ENCODE peak calls at places on chromosomes 6 and 20, in eight cellular contexts. K, N, B, F, V, W, Z and Y are unnamed samples.

GRCh38 chr20:36629719-36630340 is 16.2 kb downstream of the SLA2 start:
- DNase-seq in B (peak; percentile 8), Z (no peak), W (no peak), F (no peak), K (no peak), N (no peak), V (no peak), Y (no peak)

GRCh38 chr6:160129886-160130615 is 8.4 kb downstream of the SLC22A1 start:
- DNase-seq in V (no peak), F (no peak), Z (no peak), W (no peak), K (no peak), N (no peak), B (no peak), Y (no peak)

GRCh38 chr6:75213112-75213511 is 7.3 kb upstream of the COL12A1 start:
- DNase-seq in Z (no peak), B (no peak), K (no peak), N (no peak), V (no peak), F (no peak), W (no peak), Y (no peak)

GRCh38 chr6:46221221-46221793 is 50.5 kb upstream of the ENPP5 start:
- DNase-seq in F (no peak), W (no peak), N (peak; percentile 4), B (no peak), V (peak; percentile 48), Z (no peak), K (no peak), Y (peak; percentile 1)

GRCh38 chr6:52876056-52876787 is 33.3 kb downstream of the GSTA3 start:
- DNase-seq in Z (no peak), K (no peak), V (no peak), W (no peak), F (no peak), B (no peak), N (no peak), Y (no peak)

GRCh38 chr6:160124007-160124406 is 2.4 kb downstream of the SLC22A1 start:
- DNase-seq in B (no peak), K (no peak), F (no peak), V (no peak), W (no peak), Z (no peak), N (no peak), Y (no peak)

GRCh38 chr6:170167657-170168159 is 123.2 kb downstream of the DLL1 start:
- DNase-seq in N (no peak), V (no peak), K (peak; percentile 70), B (no peak), W (peak; percentile 74), Z (no peak), F (no peak), Y (no peak)

GRCh38 chr6:132131777-132132176 is 180.6 kb upstream of the CCN2 start:
- DNase-seq in W (no peak), N (peak; percentile 99), F (peak; percentile 90), V (no peak), Z (no peak), K (peak; percentile 47), B (no peak), Y (no peak)

GRCh38 chr20:32017711-32018251 is 7.5 kb downstream of the CCM2L start:
- DNase-seq in Z (no peak), B (peak; percentile 31), N (no peak), K (no peak), W (peak; percentile 81), V (no peak), F (no peak), Y (peak; percentile 20)

GRCh38 chr20:45008521-45009049 is 42.3 kb downstream of the STK4 start:
- DNase-seq in Z (no peak), F (no peak), B (no peak), N (no peak), K (no peak), V (no peak), W (no peak), Y (no peak)

GRCh38 chr20:19233025-19233794 is 20.8 kb downstream of the SLC24A3 start:
- DNase-seq in W (peak; percentile 87), N (no peak), K (no peak), B (no peak), Z (no peak), V (no peak), F (no peak), Y (no peak)

GRCh38 chr6:13046084-13046483 is 282.3 kb downstream of the TBC1D7 start:
- DNase-seq in F (no peak), Z (no peak), W (no peak), K (no peak), V (no peak), B (no peak), N (no peak), Y (no peak)

GRCh38 chr6:166673309-166673708 is 46.3 kb upstream of the RPS6KA2 start:
- DNase-seq in B (no peak), Z (no peak), W (no peak), V (no peak), N (no peak), F (no peak), K (no peak), Y (no peak)

GRCh38 chr6:20846602-20847028 is 312.4 kb downstream of the CDKAL1 start:
- DNase-seq in K (no peak), B (no peak), Z (no peak), N (no peak), W (no peak), V (peak; percentile 21), F (no peak), Y (no peak)

GRCh38 chr20:50067461-50067860 is 45.5 kb downstream of the UBE2V1 start:
- DNase-seq in W (no peak), K (no peak), N (no peak), V (no peak), F (no peak), B (no peak), Z (no peak), Y (no peak)

GRCh38 chr20:45450097-45450818 is 19.3 kb upstream of the WFDC2 start:
- DNase-seq in N (no peak), W (no peak), Z (no peak), K (no peak), B (no peak), V (no peak), F (no peak), Y (peak; percentile 21)

GRCh38 chr20:58696411-58696961 is 3.9 kb downstream of the NPEPL1 start:
- DNase-seq in B (no peak), K (no peak), V (no peak), Z (no peak), N (no peak), W (peak; percentile 46), F (no peak), Y (no peak)

GRCh38 chr20:19129976-19130612 is 82.3 kb upstream of the SLC24A3 start:
- DNase-seq in B (no peak), N (no peak), Z (no peak), F (no peak), K (no peak), W (no peak), V (no peak), Y (no peak)

GRCh38 chr20:40849456-40849855 is 160.4 kb upstream of the MAFB start:
- DNase-seq in K (no peak), N (no peak), F (no peak), Z (no peak), B (no peak), W (no peak), V (no peak), Y (no peak)

GRCh38 chr6:90586675-90587638 is at the start of gene MAP3K7:
- DNase-seq in K (peak; percentile 92), V (peak; percentile 94), W (peak; percentile 95), F (peak; percentile 92), Z (peak; percentile 93), B (peak; percentile 88), N (peak; percentile 80), Y (peak; percentile 60)

GRCh38 chr6:39082310-39082709 is 32.7 kb downstream of the SAYSD1 start:
- DNase-seq in B (no peak), V (no peak), K (no peak), W (no peak), Z (no peak), N (no peak), F (no peak), Y (no peak)

GRCh38 chr20:48326868-48327267 is 500.9 kb downstream of the PREX1 start:
- DNase-seq in K (peak; percentile 24), V (no peak), F (no peak), B (no peak), N (no peak), W (no peak), Z (no peak), Y (no peak)

GRCh38 chr6:113344969-113345368 is 512.2 kb upstream of the MARCKS start:
- DNase-seq in B (no peak), N (no peak), K (no peak), F (no peak), Z (no peak), V (no peak), W (no peak), Y (no peak)

GRCh38 chr6:129903082-129903481 is 42.0 kb upstream of the TMEM244 start:
- DNase-seq in W (no peak), K (no peak), B (no peak), Z (no peak), N (no peak), V (no peak), F (no peak), Y (no peak)

GRCh38 chr6:154453329-154453728 is 57.2 kb downstream of the CNKSR3 start:
- DNase-seq in K (no peak), N (no peak), V (no peak), F (no peak), Z (no peak), B (no peak), W (no peak), Y (no peak)

GRCh38 chr20:62063981-62064787 is 1.5 kb downstream of the TAF4 start:
- DNase-seq in W (peak; percentile 85), K (peak; percentile 48), F (no peak), N (no peak), V (no peak), Z (no peak), B (no peak), Y (no peak)

GRCh38 chr6:164085552-164086325 is 671.2 kb downstream of the QKI start:
- DNase-seq in Z (no peak), N (peak; percentile 13), V (no peak), B (no peak), K (peak; percentile 86), W (peak; percentile 87), F (no peak), Y (no peak)

GRCh38 chr20:19096847-19097246 is 115.6 kb upstream of the SLC24A3 start:
- DNase-seq in K (no peak), F (no peak), V (no peak), B (no peak), Z (no peak), N (no peak), W (no peak), Y (no peak)

GRCh38 chr6:30364591-30364990 is 19.6 kb downstream of the RPP21 start:
- DNase-seq in W (no peak), B (no peak), N (no peak), V (no peak), Z (no peak), F (no peak), K (no peak), Y (no peak)

GRCh38 chr6:15901141-15902115 is 227.5 kb upstream of the MYLIP start:
- DNase-seq in Z (no peak), B (no peak), N (no peak), K (no peak), V (peak; percentile 99), F (no peak), W (no peak), Y (no peak)

GRCh38 chr6:69775450-69775849 is 21.4 kb downstream of the LMBRD1 start:
- DNase-seq in B (no peak), F (no peak), N (no peak), W (no peak), K (no peak), V (no peak), Z (no peak), Y (no peak)

GRCh38 chr20:26347396-26347795 is 650.7 kb upstream of the ZNF337 start:
- DNase-seq in F (no peak), Z (no peak), N (no peak), V (no peak), W (no peak), B (no peak), K (no peak), Y (no peak)

GRCh38 chr6:106098383-106099234 is 12.5 kb downstream of the PRDM1 start:
- DNase-seq in F (no peak), K (peak; percentile 34), V (peak; percentile 66), N (no peak), W (peak; percentile 65), Z (no peak), B (peak; percentile 70), Y (no peak)

GRCh38 chr20:64035066-64035932 is 683 bp upstream of the C20orf204 start:
- DNase-seq in N (no peak), F (no peak), W (no peak), K (no peak), Z (no peak), V (peak; percentile 59), B (no peak), Y (no peak)